ENCODE peak calls at places on chromosomes 11 and 22, in six cellular contexts. U, Y, F, J, Q and O are unnamed samples.

GRCh38 chr11:79100093-79100704 is 340.6 kb downstream of the TENM4 start:
- DNase-seq in U (peak), Y (no peak), F (no peak), J (no peak), Q (peak), O (peak)

GRCh38 chr11:86696004-86696403 is 23.6 kb upstream of the ME3 start:
- DNase-seq in U (no peak), Y (no peak), F (no peak), J (no peak), Q (no peak), O (no peak)

GRCh38 chr22:45805413-45805812 is 133.8 kb downstream of the ATXN10 start:
- DNase-seq in U (no peak), Y (no peak), F (no peak), J (no peak), Q (no peak), O (no peak)

GRCh38 chr11:77876045-77876444 is 55.1 kb downstream of the AAMDC start:
- DNase-seq in U (peak), Y (no peak), F (no peak), J (no peak), Q (no peak), O (no peak)

GRCh38 chr22:32031466-32031865 is 11.6 kb upstream of the SLC5A1 start:
- DNase-seq in U (no peak), Y (no peak), F (no peak), J (no peak), Q (no peak), O (no peak)

GRCh38 chr22:20803696-20804324 is 29.9 kb downstream of the SERPIND1 start:
- DNase-seq in U (peak), Y (no peak), F (no peak), J (no peak), Q (peak), O (peak)

GRCh38 chr11:77401486-77402217 is 72.2 kb downstream of the PAK1 start:
- DNase-seq in U (no peak), Y (no peak), F (no peak), J (no peak), Q (no peak), O (no peak)

GRCh38 chr11:61488651-61489291 is 19.8 kb upstream of the LRRC10B start:
- DNase-seq in U (peak), Y (no peak), F (no peak), J (no peak), Q (no peak), O (peak)

GRCh38 chr22:31676700-31677099 is 14.7 kb upstream of the PISD start:
- DNase-seq in U (peak), Y (peak), F (peak), J (peak), Q (peak), O (peak)

GRCh38 chr11:111960916-111961315 is 23.8 kb downstream of the DIXDC1 start:
- DNase-seq in U (no peak), Y (no peak), F (no peak), J (no peak), Q (no peak), O (no peak)

GRCh38 chr11:13140873-13141655 is 131.9 kb downstream of the RASSF10 start:
- DNase-seq in U (no peak), Y (no peak), F (no peak), J (no peak), Q (no peak), O (no peak)

GRCh38 chr11:106763516-106763915 is 254.8 kb downstream of the GUCY1A2 start:
- DNase-seq in U (no peak), Y (no peak), F (no peak), J (no peak), Q (no peak), O (no peak)

GRCh38 chr11:71114124-71114851 is 138.1 kb downstream of the SHANK2 start:
- DNase-seq in U (no peak), Y (no peak), F (peak), J (no peak), Q (no peak), O (no peak)

GRCh38 chr11:100663583-100663982 is 23.5 kb upstream of the ARHGAP42 start:
- DNase-seq in U (no peak), Y (no peak), F (no peak), J (no peak), Q (no peak), O (no peak)

GRCh38 chr11:78525720-78526119 is 48.9 kb downstream of the NARS2 start:
- DNase-seq in U (no peak), Y (no peak), F (no peak), J (no peak), Q (no peak), O (no peak)